ENCODE peak calls at places on chromosomes 13 and 19, in four cellular contexts. X, G, O and P are unnamed samples.

GRCh38 chr13:43195551-43195950 is 172.2 kb downstream of the DNAJC15 start:
- DNase-seq in X (no peak), G (no peak), O (no peak), P (no peak)

GRCh38 chr13:30576528-30576927 is 41.2 kb upstream of the USPL1 start:
- DNase-seq in X (no peak), G (no peak), O (peak; percentile 59), P (no peak)

GRCh38 chr19:16367269-16367683 is 42.6 kb downstream of the KLF2 start:
- DNase-seq in X (no peak), G (no peak), O (no peak), P (no peak)

GRCh38 chr13:104137416-104137815 is 1071.2 kb upstream of the SLC10A2 start:
- DNase-seq in X (no peak), G (no peak), O (no peak), P (no peak)

GRCh38 chr13:52010890-52011689 is at the start of gene ATP7B:
- DNase-seq in X (peak; percentile 62), G (peak; percentile 82), O (no peak), P (peak; percentile 63)

GRCh38 chr19:3982701-3983541 is 2.3 kb downstream of the EEF2 start:
- DNase-seq in X (peak; percentile 33), G (peak; percentile 46), O (peak; percentile 74), P (peak; percentile 66)

GRCh38 chr13:112233716-112234115 is 142.4 kb upstream of the SPACA7 start:
- DNase-seq in X (no peak), G (no peak), O (no peak), P (no peak)

GRCh38 chr19:4120531-4120930 is 3.4 kb downstream of the MAP2K2 start:
- DNase-seq in X (no peak), G (no peak), O (peak; percentile 63), P (no peak)

GRCh38 chr19:6639439-6639838 is 30.5 kb downstream of the TNFSF14 start:
- DNase-seq in X (no peak), G (no peak), O (no peak), P (no peak)

GRCh38 chr19:42125536-42125935 is 6.7 kb downstream of the POU2F2 start:
- DNase-seq in X (peak; percentile 51), G (no peak), O (no peak), P (peak; percentile 45)

GRCh38 chr19:398719-399118 is 10.2 kb downstream of the C2CD4C start:
- DNase-seq in X (peak; percentile 13), G (no peak), O (no peak), P (no peak)

GRCh38 chr13:32453981-32454380 is 26.1 kb upstream of the N4BP2L1 start:
- DNase-seq in X (no peak), G (no peak), O (peak; percentile 15), P (no peak)

GRCh38 chr19:30361721-30362120 is 10.5 kb upstream of the ZNF536 start:
- DNase-seq in X (no peak), G (no peak), O (no peak), P (no peak)

GRCh38 chr13:34258646-34259386 is 440.9 kb downstream of the RFC3 start:
- DNase-seq in X (no peak), G (no peak), O (no peak), P (no peak)

GRCh38 chr13:20911037-20911436 is 8.5 kb upstream of the XPO4 start:
- DNase-seq in X (no peak), G (no peak), O (no peak), P (no peak)

GRCh38 chr13:24348797-24349515 is 39.6 kb downstream of the C1QTNF9 start:
- DNase-seq in X (no peak), G (no peak), O (no peak), P (no peak)

GRCh38 chr19:17337675-17338439 is 504 bp downstream of the GTPBP3 start:
- DNase-seq in X (no peak), G (peak; percentile 70), O (no peak), P (no peak)

GRCh38 chr19:3544742-3545668 is 6.0 kb downstream of the TEKTIP1 start:
- DNase-seq in X (peak; percentile 90), G (peak; percentile 100), O (peak; percentile 26), P (peak; percentile 70)

GRCh38 chr13:27381601-27382000 is 42.8 kb upstream of the GTF3A start:
- DNase-seq in X (no peak), G (no peak), O (no peak), P (no peak)

GRCh38 chr13:64529874-64530485 is 2700.2 kb downstream of the PCDH9 start:
- DNase-seq in X (peak; percentile 40), G (peak; percentile 52), O (no peak), P (peak; percentile 55)

GRCh38 chr19:16293133-16294085 is 31.2 kb upstream of the KLF2 start:
- DNase-seq in X (no peak), G (no peak), O (peak; percentile 99), P (no peak)

GRCh38 chr13:112968380-112968909 is 569 bp upstream of the MCF2L start:
- DNase-seq in X (no peak), G (no peak), O (no peak), P (peak; percentile 25)

GRCh38 chr13:73751290-73751689 is 382.9 kb downstream of the KLF12 start:
- DNase-seq in X (no peak), G (no peak), O (no peak), P (no peak)

GRCh38 chr19:50679177-50680125 is 30.2 kb downstream of the C19orf81 start:
- DNase-seq in X (peak; percentile 86), G (peak; percentile 96), O (peak; percentile 66), P (peak; percentile 70)

GRCh38 chr19:12996542-12997094 is 1.3 kb downstream of the NFIX start:
- DNase-seq in X (peak; percentile 59), G (peak; percentile 81), O (peak; percentile 22), P (peak; percentile 33)

GRCh38 chr19:56053596-56053995 is 67.0 kb downstream of the NLRP5 start:
- DNase-seq in X (no peak), G (no peak), O (no peak), P (no peak)
- H3K56ac ChIP-seq in X (no peak overlapping the region), G (no peak overlapping the region), O (no peak overlapping the region), P (no peak overlapping the region)

GRCh38 chr13:107845911-107846310 is 369.4 kb downstream of the LIG4 start:
- DNase-seq in X (no peak), G (no peak), O (no peak), P (peak; percentile 76)
- H3K56ac ChIP-seq in X (no peak overlapping the region), G (no peak overlapping the region), O (peak overlapping the region; percentile 28), P (no peak overlapping the region)

GRCh38 chr13:22451345-22451744 is 729.4 kb upstream of the SGCG start:
- DNase-seq in X (no peak), G (no peak), O (no peak), P (no peak)
- H3K56ac ChIP-seq in X (no peak overlapping the region), G (no peak overlapping the region), O (no peak overlapping the region), P (no peak overlapping the region)

DNA sequence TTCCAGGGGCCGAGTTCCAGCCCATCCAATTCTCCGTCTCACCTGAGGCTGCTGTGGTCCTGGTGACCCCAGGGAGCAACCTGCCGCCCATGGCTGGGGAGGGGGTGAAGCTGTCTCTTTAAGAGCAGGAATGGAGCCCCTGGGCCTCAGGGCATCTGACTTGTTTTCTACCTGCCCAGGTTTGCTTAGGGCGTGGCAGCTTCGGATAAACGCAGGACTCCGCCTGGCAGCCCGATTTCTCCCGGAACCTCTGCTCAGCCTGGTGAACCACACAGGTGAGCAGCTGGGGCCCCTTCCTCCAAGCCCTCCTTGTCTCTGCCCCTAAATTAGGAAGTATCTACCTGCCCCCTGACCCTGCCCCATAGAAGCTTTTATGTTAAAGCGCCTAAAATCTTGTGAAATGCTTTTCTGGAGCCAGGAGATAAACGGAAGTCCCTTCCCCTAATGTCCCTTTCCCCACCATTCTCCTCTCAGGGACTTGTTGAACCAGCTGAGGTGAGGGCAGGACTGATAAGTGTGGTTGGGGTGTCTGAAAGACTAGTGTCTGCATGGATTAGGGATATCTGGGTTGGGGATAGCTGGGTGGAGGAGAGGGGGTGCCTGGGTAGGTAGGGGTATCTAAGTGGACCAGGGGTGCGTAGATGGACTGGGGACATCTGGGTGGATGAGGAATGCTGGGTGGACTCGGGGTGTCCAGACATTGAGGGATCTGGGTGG is 620 bp downstream of the FXYD3 start:
- DNase-seq in X (no peak), G (no peak), O (no peak), P (no peak)
- H3K56ac ChIP-seq in X (no peak overlapping the region), G (no peak overlapping the region), O (no peak overlapping the region), P (no peak overlapping the region)